ENCODE peak calls at places on chromosomes 6 and 20, in nine cellular contexts. P, J, S, W, E, U, R, M and C are unnamed samples.

GRCh38 chr6:12870033-12870432 is 153.5 kb downstream of the PHACTR1 start:
- DNase-seq in J (no peak), W (no peak), E (no peak), R (no peak), M (peak), S (no peak), U (no peak), P (no peak), C (no peak)

GRCh38 chr6:89145962-89146747 is at the start of gene PM20D2:
- DNase-seq in U (peak), W (peak), M (peak), R (peak), J (peak), E (peak), P (no peak), S (peak), C (peak)

GRCh38 chr20:33789109-33789857 is 21.9 kb upstream of the CHMP4B start:
- DNase-seq in S (no peak), E (no peak), W (no peak), M (no peak), P (peak), R (no peak), U (no peak), J (peak), C (no peak)

GRCh38 chr6:92701425-92702096 is 717.8 kb downstream of the EPHA7 start:
- DNase-seq in E (no peak), J (no peak), P (no peak), U (no peak), S (no peak), R (no peak), W (no peak), M (no peak), C (no peak)

GRCh38 chr6:20564777-20565176 is 30.5 kb downstream of the CDKAL1 start:
- DNase-seq in P (no peak), E (no peak), J (no peak), S (no peak), R (no peak), W (no peak), U (no peak), M (peak), C (no peak)

GRCh38 chr6:37643851-37644672 is 53.6 kb downstream of the MDGA1 start:
- DNase-seq in S (no peak), M (no peak), E (no peak), J (no peak), P (no peak), R (no peak), U (no peak), W (peak), C (no peak)

GRCh38 chr20:41014557-41015088 is 14.0 kb upstream of the TOP1 start:
- DNase-seq in R (no peak), U (no peak), M (no peak), W (no peak), S (no peak), P (no peak), E (no peak), J (no peak), C (no peak)

GRCh38 chr20:63234693-63235398 is 859 bp upstream of the BIRC7 start:
- DNase-seq in W (peak), P (no peak), U (peak), E (no peak), M (no peak), S (no peak), J (no peak), R (no peak), C (peak)

GRCh38 chr6:138465007-138465645 is 34.2 kb downstream of the NHSL1 start:
- DNase-seq in R (no peak), W (no peak), M (no peak), S (no peak), J (no peak), U (no peak), P (peak), E (no peak), C (no peak)

GRCh38 chr20:22653641-22654040 is 69.3 kb upstream of the FOXA2 start:
- DNase-seq in S (no peak), E (no peak), J (no peak), W (no peak), U (no peak), P (no peak), M (no peak), R (no peak), C (no peak)

GRCh38 chr6:33380272-33380981 is 11.2 kb upstream of the KIFC1 start:
- DNase-seq in U (no peak), J (no peak), W (no peak), S (no peak), E (no peak), M (no peak), R (no peak), P (no peak), C (no peak)

GRCh38 chr6:135438907-135439535 is 58.5 kb downstream of the AHI1 start:
- DNase-seq in U (no peak), P (peak), R (no peak), J (no peak), E (no peak), M (peak), W (peak), S (no peak), C (no peak)

GRCh38 chr6:154292855-154293519 is 63.6 kb downstream of the IPCEF1 start:
- DNase-seq in U (no peak), R (no peak), S (no peak), W (no peak), J (no peak), P (no peak), E (no peak), M (no peak), C (no peak)

GRCh38 chr20:63215101-63216040 is 560 bp downstream of the YTHDF1 start:
- DNase-seq in U (no peak), R (no peak), M (peak), E (no peak), J (no peak), S (no peak), W (no peak), P (peak), C (no peak)

GRCh38 chr20:15760217-15760567 is 813.1 kb downstream of the KIF16B start:
- DNase-seq in P (no peak), W (no peak), U (no peak), E (no peak), M (no peak), J (no peak), R (no peak), S (no peak), C (no peak)

GRCh38 chr6:167469101-167469500 is 144.2 kb downstream of the TTLL2 start:
- DNase-seq in E (no peak), M (no peak), S (no peak), P (no peak), U (no peak), R (no peak), J (no peak), W (no peak), C (no peak)

GRCh38 chr6:4021862-4022715 is 56.8 kb downstream of the FAM217A start:
- DNase-seq in P (no peak), M (peak), U (no peak), E (no peak), R (no peak), W (no peak), J (no peak), S (no peak), C (no peak)

GRCh38 chr6:2426561-2427340 is 181.3 kb upstream of the GMDS start:
- DNase-seq in W (no peak), J (no peak), M (no peak), S (no peak), U (no peak), E (no peak), P (peak), R (no peak), C (no peak)

GRCh38 chr6:13406781-13407180 is 78.4 kb upstream of the TBC1D7 start:
- DNase-seq in P (no peak), W (no peak), S (no peak), M (peak), J (no peak), R (no peak), U (no peak), E (peak), C (no peak)

GRCh38 chr6:129774697-129775447 is 64.9 kb upstream of the ARHGAP18 start:
- DNase-seq in E (peak), M (peak), P (peak), J (peak), U (peak), W (peak), S (peak), R (no peak), C (peak)

GRCh38 chr6:45965787-45966186 is 49.9 kb downstream of the CLIC5 start:
- DNase-seq in P (peak), E (no peak), U (no peak), J (no peak), S (no peak), R (no peak), W (no peak), M (no peak), C (no peak)

GRCh38 chr6:3870528-3870925 is 21.4 kb downstream of the FAM50B start:
- DNase-seq in E (no peak), P (no peak), S (no peak), W (no peak), U (no peak), M (no peak), J (no peak), R (no peak), C (no peak)